ENCODE peak calls at places on chromosome 19, in six cellular contexts. One of them, this sample, is unnamed.

GRCh38 chr19:30036154-30037129 is 94.4 kb downstream of the URI1 start:
- DNase-seq in activated CD4-positive, alpha-beta T cell treated with anti-CD3 and anti-CD28 coated beads for 4 hours: no peak
- DNase-seq in mucosa of descending colon: no peak
- DNase-seq in AG09319: no peak
- DNase-seq in left ventricle myocardium inferior: no peak
- DNase-seq in foreskin fibroblast: peak
- DNase-seq in this sample: peak

GRCh38 chr19:48511800-48512503 is at the start of gene LMTK3:
- DNase-seq in mucosa of descending colon: peak
- DNase-seq in activated CD4-positive, alpha-beta T cell treated with anti-CD3 and anti-CD28 coated beads for 4 hours: peak
- DNase-seq in left ventricle myocardium inferior: no peak
- DNase-seq in foreskin fibroblast: no peak
- DNase-seq in AG09319: peak
- DNase-seq in this sample: no peak

GRCh38 chr19:934197-934840 is 8.5 kb downstream of the ARID3A start:
- DNase-seq in activated CD4-positive, alpha-beta T cell treated with anti-CD3 and anti-CD28 coated beads for 4 hours: no peak
- DNase-seq in left ventricle myocardium inferior: no peak
- DNase-seq in foreskin fibroblast: no peak
- DNase-seq in mucosa of descending colon: no peak
- DNase-seq in AG09319: no peak
- DNase-seq in this sample: no peak

GRCh38 chr19:33161201-33161600 is 29.3 kb downstream of the WDR88 start:
- DNase-seq in activated CD4-positive, alpha-beta T cell treated with anti-CD3 and anti-CD28 coated beads for 4 hours: no peak
- DNase-seq in AG09319: no peak
- DNase-seq in left ventricle myocardium inferior: no peak
- DNase-seq in foreskin fibroblast: no peak
- DNase-seq in mucosa of descending colon: no peak
- DNase-seq in this sample: no peak

GRCh38 chr19:13155472-13156284 is 5.5 kb downstream of the IER2 start:
- DNase-seq in activated CD4-positive, alpha-beta T cell treated with anti-CD3 and anti-CD28 coated beads for 4 hours: peak
- DNase-seq in mucosa of descending colon: peak
- DNase-seq in left ventricle myocardium inferior: peak
- DNase-seq in AG09319: peak
- DNase-seq in foreskin fibroblast: peak
- DNase-seq in this sample: peak

GRCh38 chr19:6108721-6109633 is 1.3 kb downstream of the RFX2 start:
- DNase-seq in AG09319: peak
- DNase-seq in mucosa of descending colon: peak
- DNase-seq in foreskin fibroblast: peak
- DNase-seq in left ventricle myocardium inferior: peak
- DNase-seq in activated CD4-positive, alpha-beta T cell treated with anti-CD3 and anti-CD28 coated beads for 4 hours: peak
- DNase-seq in this sample: no peak

GRCh38 chr19:55340144-55340783 is 588 bp downstream of the KMT5C start:
- DNase-seq in activated CD4-positive, alpha-beta T cell treated with anti-CD3 and anti-CD28 coated beads for 4 hours: no peak
- DNase-seq in AG09319: no peak
- DNase-seq in foreskin fibroblast: no peak
- DNase-seq in left ventricle myocardium inferior: no peak
- DNase-seq in mucosa of descending colon: peak
- DNase-seq in this sample: peak

GRCh38 chr19:44552324-44552723 is 22.8 kb upstream of the CEACAM20 start:
- DNase-seq in foreskin fibroblast: no peak
- DNase-seq in mucosa of descending colon: no peak
- DNase-seq in left ventricle myocardium inferior: no peak
- DNase-seq in activated CD4-positive, alpha-beta T cell treated with anti-CD3 and anti-CD28 coated beads for 4 hours: no peak
- DNase-seq in AG09319: no peak
- DNase-seq in this sample: no peak

GRCh38 chr19:19106061-19106551 is 32.2 kb downstream of the TMEM161A start:
- DNase-seq in mucosa of descending colon: peak
- DNase-seq in left ventricle myocardium inferior: no peak
- DNase-seq in foreskin fibroblast: peak
- DNase-seq in activated CD4-positive, alpha-beta T cell treated with anti-CD3 and anti-CD28 coated beads for 4 hours: no peak
- DNase-seq in AG09319: no peak
- DNase-seq in this sample: no peak

GRCh38 chr19:39208175-39208795 is 4.2 kb upstream of the SYCN start:
- DNase-seq in left ventricle myocardium inferior: no peak
- DNase-seq in activated CD4-positive, alpha-beta T cell treated with anti-CD3 and anti-CD28 coated beads for 4 hours: no peak
- DNase-seq in mucosa of descending colon: no peak
- DNase-seq in foreskin fibroblast: no peak
- DNase-seq in AG09319: no peak
- DNase-seq in this sample: no peak

GRCh38 chr19:4929186-4929585 is 19.9 kb downstream of the UHRF1 start:
- DNase-seq in activated CD4-positive, alpha-beta T cell treated with anti-CD3 and anti-CD28 coated beads for 4 hours: no peak
- DNase-seq in foreskin fibroblast: no peak
- DNase-seq in left ventricle myocardium inferior: no peak
- DNase-seq in mucosa of descending colon: no peak
- DNase-seq in AG09319: no peak
- DNase-seq in this sample: no peak

GRCh38 chr19:51070334-51070886 is 5.5 kb upstream of the KLK13 start:
- DNase-seq in activated CD4-positive, alpha-beta T cell treated with anti-CD3 and anti-CD28 coated beads for 4 hours: no peak
- DNase-seq in AG09319: no peak
- DNase-seq in foreskin fibroblast: no peak
- DNase-seq in left ventricle myocardium inferior: no peak
- DNase-seq in mucosa of descending colon: no peak
- DNase-seq in this sample: no peak

GRCh38 chr19:39497850-39498261 is 891 bp upstream of the DLL3 start:
- DNase-seq in foreskin fibroblast: no peak
- DNase-seq in AG09319: no peak
- DNase-seq in mucosa of descending colon: peak
- DNase-seq in activated CD4-positive, alpha-beta T cell treated with anti-CD3 and anti-CD28 coated beads for 4 hours: no peak
- DNase-seq in left ventricle myocardium inferior: no peak
- DNase-seq in this sample: no peak